ENCODE peak calls at places on chromosome 3, in eight cellular contexts. One of them, this sample, is unnamed.

GRCh38 chr3:119817071-119817470 is 35.2 kb downstream of the NR1I2 start:
- DNase-seq in mucosa of descending colon: no peak
- DNase-seq in NAMALWA: no peak
- DNase-seq in Calu3: no peak
- DNase-seq in B cell: no peak
- DNase-seq in SHP77: no peak
- DNase-seq in stimulated activated naive CD8-positive, alpha-beta T cell treated with anti-CD3 and anti-CD28 coated beads, Interleukin-15, amount 100 ng/mL, for 72 hours: no peak
- DNase-seq in activated naive CD4-positive, alpha-beta T cell treated with Interleukin-2 at 50 U/mL for 16 hours: no peak
- DNase-seq in this sample: no peak

GRCh38 chr3:123780656-123781055 is 103.5 kb downstream of the MYLK start:
- DNase-seq in mucosa of descending colon: no peak
- DNase-seq in NAMALWA: no peak
- DNase-seq in Calu3: no peak
- DNase-seq in B cell: no peak
- DNase-seq in SHP77: no peak
- DNase-seq in stimulated activated naive CD8-positive, alpha-beta T cell treated with anti-CD3 and anti-CD28 coated beads, Interleukin-15, amount 100 ng/mL, for 72 hours: no peak
- DNase-seq in activated naive CD4-positive, alpha-beta T cell treated with Interleukin-2 at 50 U/mL for 16 hours: no peak
- DNase-seq in this sample: no peak

GRCh38 chr3:71072288-71072687 is 511.2 kb downstream of the FOXP1 start:
- DNase-seq in mucosa of descending colon: no peak
- DNase-seq in NAMALWA: no peak
- DNase-seq in Calu3: no peak
- DNase-seq in B cell: no peak
- DNase-seq in SHP77: no peak
- DNase-seq in stimulated activated naive CD8-positive, alpha-beta T cell treated with anti-CD3 and anti-CD28 coated beads, Interleukin-15, amount 100 ng/mL, for 72 hours: no peak
- DNase-seq in activated naive CD4-positive, alpha-beta T cell treated with Interleukin-2 at 50 U/mL for 16 hours: no peak
- DNase-seq in this sample: no peak

GRCh38 chr3:174931969-174932368 is 72.8 kb downstream of the NAALADL2 start:
- DNase-seq in mucosa of descending colon: no peak
- DNase-seq in NAMALWA: no peak
- DNase-seq in Calu3: no peak
- DNase-seq in B cell: no peak
- DNase-seq in SHP77: no peak
- DNase-seq in stimulated activated naive CD8-positive, alpha-beta T cell treated with anti-CD3 and anti-CD28 coated beads, Interleukin-15, amount 100 ng/mL, for 72 hours: no peak
- DNase-seq in activated naive CD4-positive, alpha-beta T cell treated with Interleukin-2 at 50 U/mL for 16 hours: no peak
- DNase-seq in this sample: no peak

GRCh38 chr3:78115983-78116382 is 1076.1 kb downstream of the ROBO2 start:
- DNase-seq in mucosa of descending colon: no peak
- DNase-seq in NAMALWA: no peak
- DNase-seq in Calu3: no peak
- DNase-seq in B cell: no peak
- DNase-seq in SHP77: no peak
- DNase-seq in stimulated activated naive CD8-positive, alpha-beta T cell treated with anti-CD3 and anti-CD28 coated beads, Interleukin-15, amount 100 ng/mL, for 72 hours: no peak
- DNase-seq in activated naive CD4-positive, alpha-beta T cell treated with Interleukin-2 at 50 U/mL for 16 hours: no peak
- DNase-seq in this sample: no peak

GRCh38 chr3:32522682-32523081 is 20.0 kb upstream of the CMTM6 start:
- DNase-seq in mucosa of descending colon: no peak
- DNase-seq in NAMALWA: no peak
- DNase-seq in Calu3: no peak
- DNase-seq in B cell: no peak
- DNase-seq in SHP77: no peak
- DNase-seq in stimulated activated naive CD8-positive, alpha-beta T cell treated with anti-CD3 and anti-CD28 coated beads, Interleukin-15, amount 100 ng/mL, for 72 hours: no peak
- DNase-seq in activated naive CD4-positive, alpha-beta T cell treated with Interleukin-2 at 50 U/mL for 16 hours: no peak
- DNase-seq in this sample: no peak

GRCh38 chr3:110697961-110698360 is 373.7 kb upstream of the NECTIN3 start:
- DNase-seq in mucosa of descending colon: no peak
- DNase-seq in NAMALWA: no peak
- DNase-seq in Calu3: no peak
- DNase-seq in B cell: no peak
- DNase-seq in SHP77: no peak
- DNase-seq in stimulated activated naive CD8-positive, alpha-beta T cell treated with anti-CD3 and anti-CD28 coated beads, Interleukin-15, amount 100 ng/mL, for 72 hours: no peak
- DNase-seq in activated naive CD4-positive, alpha-beta T cell treated with Interleukin-2 at 50 U/mL for 16 hours: no peak
- DNase-seq in this sample: no peak

GRCh38 chr3:38646630-38647029 is 2.9 kb downstream of the SCN5A start:
- DNase-seq in mucosa of descending colon: no peak
- DNase-seq in NAMALWA: peak
- DNase-seq in Calu3: peak
- DNase-seq in B cell: peak
- DNase-seq in SHP77: no peak
- DNase-seq in stimulated activated naive CD8-positive, alpha-beta T cell treated with anti-CD3 and anti-CD28 coated beads, Interleukin-15, amount 100 ng/mL, for 72 hours: no peak
- DNase-seq in activated naive CD4-positive, alpha-beta T cell treated with Interleukin-2 at 50 U/mL for 16 hours: no peak
- DNase-seq in this sample: no peak

GRCh38 chr3:34238407-34238806 is 440.0 kb downstream of the PDCD6IP start:
- DNase-seq in mucosa of descending colon: no peak
- DNase-seq in NAMALWA: no peak
- DNase-seq in Calu3: no peak
- DNase-seq in B cell: no peak
- DNase-seq in SHP77: no peak
- DNase-seq in stimulated activated naive CD8-positive, alpha-beta T cell treated with anti-CD3 and anti-CD28 coated beads, Interleukin-15, amount 100 ng/mL, for 72 hours: no peak
- DNase-seq in activated naive CD4-positive, alpha-beta T cell treated with Interleukin-2 at 50 U/mL for 16 hours: no peak
- DNase-seq in this sample: no peak

GRCh38 chr3:101842245-101842934 is 6.9 kb upstream of the NFKBIZ start:
- DNase-seq in mucosa of descending colon: no peak
- DNase-seq in NAMALWA: no peak
- DNase-seq in Calu3: no peak
- DNase-seq in B cell: no peak
- DNase-seq in SHP77: no peak
- DNase-seq in stimulated activated naive CD8-positive, alpha-beta T cell treated with anti-CD3 and anti-CD28 coated beads, Interleukin-15, amount 100 ng/mL, for 72 hours: no peak
- DNase-seq in activated naive CD4-positive, alpha-beta T cell treated with Interleukin-2 at 50 U/mL for 16 hours: no peak
- DNase-seq in this sample: no peak